ENCODE peak calls at places on chromosome 13, in ten cellular contexts. One of them, this sample, is unnamed.
A peak's percentile ranks its signal among the peaks of the same experiment; 100 is the strongest.

GRCh38 chr13:77741587-77741972 is 44.1 kb downstream of the SLAIN1 start:
- DNase-seq in mucosa of descending colon: no peak
- DNase-seq in tibial artery: no peak
- DNase-seq in tibial nerve: no peak
- DNase-seq in omental fat pad: no peak
- DNase-seq in lower lobe of right lung: no peak
- DNase-seq in neural crest cell: no peak
- DNase-seq in CD8-positive, alpha-beta T cell: no peak
- DNase-seq in HFFc6: no peak
- DNase-seq in psoas muscle: no peak
- DNase-seq in this sample: no peak

GRCh38 chr13:27138457-27139093 is 33.0 kb downstream of the USP12 start:
- DNase-seq in neural crest cell: no peak
- DNase-seq in mucosa of descending colon: no peak
- DNase-seq in tibial nerve: no peak
- DNase-seq in psoas muscle: no peak
- DNase-seq in lower lobe of right lung: no peak
- DNase-seq in CD8-positive, alpha-beta T cell: no peak
- DNase-seq in HFFc6: no peak
- DNase-seq in omental fat pad: no peak
- DNase-seq in tibial artery: no peak
- DNase-seq in this sample: no peak

GRCh38 chr13:49516467-49516866 is 20.7 kb downstream of the PHF11 start:
- DNase-seq in psoas muscle: no peak
- DNase-seq in CD8-positive, alpha-beta T cell: no peak
- DNase-seq in tibial artery: no peak
- DNase-seq in neural crest cell: no peak
- DNase-seq in omental fat pad: no peak
- DNase-seq in mucosa of descending colon: no peak
- DNase-seq in lower lobe of right lung: no peak
- DNase-seq in HFFc6: no peak
- DNase-seq in tibial nerve: no peak
- DNase-seq in this sample: no peak

GRCh38 chr13:95660981-95661581 is 15.9 kb upstream of the DNAJC3 start:
- DNase-seq in neural crest cell: no peak
- DNase-seq in HFFc6: peak; percentile 59
- DNase-seq in psoas muscle: no peak
- DNase-seq in lower lobe of right lung: no peak
- DNase-seq in tibial artery: no peak
- DNase-seq in tibial nerve: no peak
- DNase-seq in mucosa of descending colon: peak; percentile 57
- DNase-seq in CD8-positive, alpha-beta T cell: no peak
- DNase-seq in omental fat pad: no peak
- DNase-seq in this sample: no peak

GRCh38 chr13:40179421-40179820 is 487.0 kb downstream of the FOXO1 start:
- DNase-seq in neural crest cell: no peak
- DNase-seq in omental fat pad: no peak
- DNase-seq in HFFc6: no peak
- DNase-seq in CD8-positive, alpha-beta T cell: no peak
- DNase-seq in tibial artery: no peak
- DNase-seq in mucosa of descending colon: no peak
- DNase-seq in lower lobe of right lung: no peak
- DNase-seq in psoas muscle: no peak
- DNase-seq in tibial nerve: no peak
- DNase-seq in this sample: no peak

GRCh38 chr13:112068531-112069062 is 1.6 kb downstream of the SOX1 start:
- DNase-seq in CD8-positive, alpha-beta T cell: no peak
- DNase-seq in HFFc6: no peak
- DNase-seq in psoas muscle: no peak
- DNase-seq in mucosa of descending colon: no peak
- DNase-seq in tibial nerve: no peak
- DNase-seq in tibial artery: no peak
- DNase-seq in neural crest cell: no peak
- DNase-seq in lower lobe of right lung: no peak
- DNase-seq in omental fat pad: no peak
- DNase-seq in this sample: no peak

GRCh38 chr13:34044041-34044440 is 226.1 kb downstream of the RFC3 start:
- DNase-seq in neural crest cell: no peak
- DNase-seq in tibial artery: no peak
- DNase-seq in omental fat pad: no peak
- DNase-seq in lower lobe of right lung: no peak
- DNase-seq in mucosa of descending colon: no peak
- DNase-seq in tibial nerve: no peak
- DNase-seq in HFFc6: peak; percentile 58
- DNase-seq in CD8-positive, alpha-beta T cell: no peak
- DNase-seq in psoas muscle: no peak
- DNase-seq in this sample: no peak

GRCh38 chr13:48942131-48942530 is 33.6 kb upstream of the FNDC3A start:
- DNase-seq in psoas muscle: no peak
- DNase-seq in omental fat pad: no peak
- DNase-seq in CD8-positive, alpha-beta T cell: no peak
- DNase-seq in HFFc6: peak; percentile 48
- DNase-seq in tibial nerve: no peak
- DNase-seq in tibial artery: no peak
- DNase-seq in lower lobe of right lung: no peak
- DNase-seq in mucosa of descending colon: no peak
- DNase-seq in neural crest cell: no peak
- DNase-seq in this sample: no peak

GRCh38 chr13:42957881-42958280 is 34.2 kb downstream of the EPSTI1 start:
- DNase-seq in omental fat pad: no peak
- DNase-seq in tibial nerve: no peak
- DNase-seq in neural crest cell: no peak
- DNase-seq in tibial artery: no peak
- DNase-seq in lower lobe of right lung: no peak
- DNase-seq in psoas muscle: no peak
- DNase-seq in mucosa of descending colon: no peak
- DNase-seq in HFFc6: no peak
- DNase-seq in CD8-positive, alpha-beta T cell: no peak
- DNase-seq in this sample: no peak

GRCh38 chr13:65095118-65095517 is 2135.0 kb downstream of the PCDH9 start:
- DNase-seq in tibial artery: no peak
- DNase-seq in mucosa of descending colon: no peak
- DNase-seq in lower lobe of right lung: no peak
- DNase-seq in psoas muscle: no peak
- DNase-seq in HFFc6: no peak
- DNase-seq in tibial nerve: no peak
- DNase-seq in omental fat pad: no peak
- DNase-seq in neural crest cell: no peak
- DNase-seq in CD8-positive, alpha-beta T cell: no peak
- DNase-seq in this sample: no peak

GRCh38 chr13:34025746-34026145 is 207.8 kb downstream of the RFC3 start:
- DNase-seq in psoas muscle: no peak
- DNase-seq in neural crest cell: no peak
- DNase-seq in tibial nerve: no peak
- DNase-seq in tibial artery: no peak
- DNase-seq in HFFc6: peak; percentile 69
- DNase-seq in CD8-positive, alpha-beta T cell: no peak
- DNase-seq in lower lobe of right lung: no peak
- DNase-seq in mucosa of descending colon: no peak
- DNase-seq in omental fat pad: no peak
- DNase-seq in this sample: no peak

GRCh38 chr13:31909889-31910551 is 121.6 kb upstream of the FRY start:
- DNase-seq in mucosa of descending colon: peak; percentile 59
- DNase-seq in lower lobe of right lung: no peak
- DNase-seq in CD8-positive, alpha-beta T cell: peak; percentile 41
- DNase-seq in neural crest cell: peak; percentile 68
- DNase-seq in psoas muscle: no peak
- DNase-seq in omental fat pad: no peak
- DNase-seq in HFFc6: peak; percentile 63
- DNase-seq in tibial artery: no peak
- DNase-seq in tibial nerve: peak; percentile 52
- DNase-seq in this sample: peak; percentile 60

GRCh38 chr13:48505597-48506091 is 27.2 kb downstream of the RCBTB2 start:
- DNase-seq in mucosa of descending colon: peak; percentile 42
- DNase-seq in HFFc6: peak; percentile 21
- DNase-seq in lower lobe of right lung: no peak
- DNase-seq in tibial nerve: peak; percentile 57
- DNase-seq in psoas muscle: no peak
- DNase-seq in neural crest cell: no peak
- DNase-seq in tibial artery: peak; percentile 65
- DNase-seq in CD8-positive, alpha-beta T cell: peak; percentile 36
- DNase-seq in omental fat pad: no peak
- DNase-seq in this sample: no peak

GRCh38 chr13:36154567-36155231 is 23.5 kb upstream of the DCLK1 start:
- DNase-seq in mucosa of descending colon: no peak
- DNase-seq in HFFc6: no peak
- DNase-seq in neural crest cell: peak; percentile 4
- DNase-seq in CD8-positive, alpha-beta T cell: no peak
- DNase-seq in omental fat pad: no peak
- DNase-seq in psoas muscle: peak; percentile 23
- DNase-seq in tibial nerve: no peak
- DNase-seq in tibial artery: no peak
- DNase-seq in lower lobe of right lung: no peak
- DNase-seq in this sample: no peak

GRCh38 chr13:111184685-111185401 is 69.7 kb downstream of the ARHGEF7 start:
- DNase-seq in lower lobe of right lung: no peak
- DNase-seq in mucosa of descending colon: no peak
- DNase-seq in psoas muscle: no peak
- DNase-seq in HFFc6: no peak
- DNase-seq in omental fat pad: no peak
- DNase-seq in tibial artery: no peak
- DNase-seq in tibial nerve: no peak
- DNase-seq in CD8-positive, alpha-beta T cell: peak; percentile 43
- DNase-seq in neural crest cell: no peak
- DNase-seq in this sample: no peak

GRCh38 chr13:52447815-52448552 is 2.5 kb downstream of the VPS36 start:
- DNase-seq in tibial nerve: no peak
- DNase-seq in HFFc6: no peak
- DNase-seq in psoas muscle: no peak
- DNase-seq in mucosa of descending colon: no peak
- DNase-seq in CD8-positive, alpha-beta T cell: no peak
- DNase-seq in lower lobe of right lung: no peak
- DNase-seq in neural crest cell: no peak
- DNase-seq in tibial artery: no peak
- DNase-seq in omental fat pad: no peak
- DNase-seq in this sample: no peak

GRCh38 chr13:99702687-99703319 is 201.5 kb downstream of the TM9SF2 start:
- DNase-seq in lower lobe of right lung: no peak
- DNase-seq in mucosa of descending colon: no peak
- DNase-seq in omental fat pad: no peak
- DNase-seq in HFFc6: no peak
- DNase-seq in CD8-positive, alpha-beta T cell: no peak
- DNase-seq in tibial nerve: no peak
- DNase-seq in tibial artery: no peak
- DNase-seq in psoas muscle: no peak
- DNase-seq in neural crest cell: no peak
- DNase-seq in this sample: no peak
- TF ChIP-seq CTCF in lower lobe of right lung: no peak
- TF ChIP-seq CTCF in mucosa of descending colon: no peak
- TF ChIP-seq CTCF in omental fat pad: no peak
- TF ChIP-seq CTCF in HFFc6: no peak
- TF ChIP-seq CTCF in CD8-positive, alpha-beta T cell: no peak
- TF ChIP-seq CTCF in tibial nerve: no peak
- TF ChIP-seq CTCF in tibial artery: no peak
- TF ChIP-seq CTCF in psoas muscle: no peak
- TF ChIP-seq CTCF in neural crest cell: no peak
- TF ChIP-seq CTCF in this sample: no peak

GRCh38 chr13:78806457-78806856 is 147.5 kb upstream of the OBI1 start:
- DNase-seq in omental fat pad: no peak
- DNase-seq in tibial artery: no peak
- DNase-seq in mucosa of descending colon: no peak
- DNase-seq in lower lobe of right lung: no peak
- DNase-seq in HFFc6: peak; percentile 5
- DNase-seq in psoas muscle: no peak
- DNase-seq in CD8-positive, alpha-beta T cell: no peak
- DNase-seq in neural crest cell: no peak
- DNase-seq in tibial nerve: no peak
- DNase-seq in this sample: no peak
- TF ChIP-seq CTCF in omental fat pad: no peak
- TF ChIP-seq CTCF in tibial artery: no peak
- TF ChIP-seq CTCF in mucosa of descending colon: no peak
- TF ChIP-seq CTCF in lower lobe of right lung: peak; percentile 33
- TF ChIP-seq CTCF in HFFc6: peak; percentile 33
- TF ChIP-seq CTCF in psoas muscle: no peak
- TF ChIP-seq CTCF in CD8-positive, alpha-beta T cell: peak; percentile 39
- TF ChIP-seq CTCF in neural crest cell: peak; percentile 46
- TF ChIP-seq CTCF in tibial nerve: no peak
- TF ChIP-seq CTCF in this sample: no peak

GRCh38 chr13:100291626-100292025 is 202.7 kb downstream of the PCCA start:
- DNase-seq in psoas muscle: no peak
- DNase-seq in tibial artery: no peak
- DNase-seq in lower lobe of right lung: no peak
- DNase-seq in CD8-positive, alpha-beta T cell: no peak
- DNase-seq in tibial nerve: no peak
- DNase-seq in neural crest cell: no peak
- DNase-seq in mucosa of descending colon: no peak
- DNase-seq in omental fat pad: no peak
- DNase-seq in HFFc6: no peak
- DNase-seq in this sample: no peak

DNA sequence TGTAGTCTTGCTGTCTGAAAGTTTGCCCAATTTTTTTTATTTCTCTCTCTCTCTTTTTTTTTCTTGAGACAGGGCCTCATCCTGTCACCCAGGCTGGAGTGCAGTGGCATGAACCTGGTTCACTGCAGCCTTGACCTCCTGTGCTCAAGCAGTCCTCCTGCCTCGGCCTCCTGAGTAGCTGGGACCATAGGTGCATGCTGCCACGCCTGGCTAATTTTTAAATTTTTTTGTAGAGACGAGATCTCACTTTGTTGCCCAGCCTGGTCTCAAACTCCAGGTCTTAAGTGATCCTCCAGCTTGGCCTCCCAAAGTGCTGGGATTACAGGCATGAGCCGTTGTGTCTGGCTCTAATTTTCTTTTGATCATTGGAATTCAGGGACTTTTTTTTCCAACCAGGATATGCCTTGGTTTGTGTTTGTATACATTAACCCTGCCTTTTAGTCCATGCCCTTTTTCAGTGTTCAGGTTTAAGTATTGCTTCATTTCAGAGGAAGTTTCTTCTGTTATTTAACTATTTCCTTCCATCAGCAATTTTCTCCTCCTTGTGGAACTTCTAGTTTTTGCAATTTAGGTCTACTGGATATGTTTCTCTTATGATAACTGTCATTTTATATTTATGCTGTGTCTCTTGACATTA is 201.4 kb downstream of the PCCA start:
- DNase-seq in psoas muscle: no peak
- DNase-seq in CD8-positive, alpha-beta T cell: no peak
- DNase-seq in neural crest cell: no peak
- DNase-seq in lower lobe of right lung: no peak
- DNase-seq in omental fat pad: no peak
- DNase-seq in tibial artery: no peak
- DNase-seq in HFFc6: no peak
- DNase-seq in tibial nerve: no peak
- DNase-seq in mucosa of descending colon: no peak
- DNase-seq in this sample: no peak
- TF ChIP-seq CTCF in psoas muscle: no peak
- TF ChIP-seq CTCF in CD8-positive, alpha-beta T cell: no peak
- TF ChIP-seq CTCF in neural crest cell: no peak
- TF ChIP-seq CTCF in lower lobe of right lung: no peak
- TF ChIP-seq CTCF in omental fat pad: no peak
- TF ChIP-seq CTCF in tibial artery: no peak
- TF ChIP-seq CTCF in HFFc6: peak; percentile 8
- TF ChIP-seq CTCF in tibial nerve: no peak
- TF ChIP-seq CTCF in mucosa of descending colon: no peak
- TF ChIP-seq CTCF in this sample: no peak

DNA sequence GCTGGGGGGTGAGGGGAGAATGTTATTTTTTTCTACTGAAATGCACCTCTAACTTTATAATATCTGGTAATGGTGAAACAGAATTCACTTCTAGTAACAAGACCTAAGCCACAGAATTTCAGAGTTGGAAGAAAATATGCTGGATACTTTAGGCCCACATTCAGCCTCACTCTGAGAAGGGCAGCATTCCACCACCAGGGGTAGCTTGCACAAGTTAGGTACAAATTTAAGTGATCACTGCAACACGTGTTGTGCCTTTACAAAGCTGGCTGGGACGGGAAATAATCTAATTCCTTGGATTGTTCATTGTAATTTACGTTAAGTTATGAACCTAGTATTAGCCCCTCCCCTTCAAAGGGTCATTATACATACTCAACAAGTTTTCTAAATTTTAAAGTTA is 192.3 kb downstream of the RGCC start:
- DNase-seq in neural crest cell: no peak
- DNase-seq in psoas muscle: no peak
- DNase-seq in lower lobe of right lung: no peak
- DNase-seq in tibial nerve: no peak
- DNase-seq in HFFc6: no peak
- DNase-seq in omental fat pad: no peak
- DNase-seq in tibial artery: no peak
- DNase-seq in mucosa of descending colon: no peak
- DNase-seq in CD8-positive, alpha-beta T cell: no peak
- DNase-seq in this sample: no peak
- TF ChIP-seq CTCF in neural crest cell: peak; percentile 58
- TF ChIP-seq CTCF in psoas muscle: peak; percentile 18
- TF ChIP-seq CTCF in lower lobe of right lung: peak; percentile 20
- TF ChIP-seq CTCF in tibial nerve: no peak
- TF ChIP-seq CTCF in HFFc6: peak; percentile 65
- TF ChIP-seq CTCF in omental fat pad: no peak
- TF ChIP-seq CTCF in tibial artery: no peak
- TF ChIP-seq CTCF in mucosa of descending colon: no peak
- TF ChIP-seq CTCF in CD8-positive, alpha-beta T cell: no peak
- TF ChIP-seq CTCF in this sample: no peak

This sample was measured in mesothelial cell of epicardium.